ENCODE peak calls at places on chromosome 1, in eight cellular contexts. A is SK-N-SH, H is A549, P is GM12878, V is H1, E is K562, R is HCT116, S is HepG2. C is an unnamed sample.

GRCh38 chr1:21703318-21703963 is 34.3 kb upstream of the RAP1GAP start:
- DNase-seq in E (peak), A (peak), S (peak), R (peak), V (no peak), P (no peak), H (peak), C (peak)

GRCh38 chr1:65238010-65238409 is 71.3 kb upstream of the DNAJC6 start:
- DNase-seq in R (no peak), H (no peak), S (no peak), P (no peak), V (no peak), E (no peak), A (no peak), C (no peak)

GRCh38 chr1:22526098-22526497 is 37.2 kb upstream of the EPHA8 start:
- DNase-seq in S (no peak), H (no peak), R (no peak), A (no peak), V (no peak), P (no peak), E (no peak), C (no peak)

GRCh38 chr1:113653741-113654140 is 105.5 kb downstream of the PHTF1 start:
- DNase-seq in V (no peak), A (no peak), P (no peak), E (no peak), H (no peak), R (no peak), S (no peak), C (no peak)

GRCh38 chr1:113993072-113993471 is 13.8 kb downstream of the OLFML3 start:
- DNase-seq in E (no peak), V (no peak), H (no peak), S (no peak), R (no peak), P (no peak), A (no peak), C (no peak)

GRCh38 chr1:154845879-154846278 is 24.2 kb downstream of the KCNN3 start:
- DNase-seq in V (no peak), R (no peak), A (peak), P (no peak), S (no peak), H (no peak), E (no peak), C (no peak)

GRCh38 chr1:61589382-61589765 is 135.6 kb downstream of the TM2D1 start:
- DNase-seq in A (no peak), R (no peak), H (no peak), V (peak), P (no peak), E (no peak), S (no peak), C (no peak)

GRCh38 chr1:210800756-210801155 is 333.2 kb downstream of the KCNH1 start:
- DNase-seq in A (no peak), H (no peak), V (no peak), S (no peak), P (no peak), E (no peak), R (no peak), C (no peak)

GRCh38 chr1:43492816-43493215 is 37.9 kb upstream of the PTPRF start:
- DNase-seq in R (no peak), A (no peak), S (no peak), V (no peak), P (no peak), H (no peak), E (no peak), C (peak)
- TF ChIP-seq MAX in R (no peak), A (no peak), S (no peak), V (no peak), P (no peak), H (no peak), E (no peak), C (no peak)

DNA sequence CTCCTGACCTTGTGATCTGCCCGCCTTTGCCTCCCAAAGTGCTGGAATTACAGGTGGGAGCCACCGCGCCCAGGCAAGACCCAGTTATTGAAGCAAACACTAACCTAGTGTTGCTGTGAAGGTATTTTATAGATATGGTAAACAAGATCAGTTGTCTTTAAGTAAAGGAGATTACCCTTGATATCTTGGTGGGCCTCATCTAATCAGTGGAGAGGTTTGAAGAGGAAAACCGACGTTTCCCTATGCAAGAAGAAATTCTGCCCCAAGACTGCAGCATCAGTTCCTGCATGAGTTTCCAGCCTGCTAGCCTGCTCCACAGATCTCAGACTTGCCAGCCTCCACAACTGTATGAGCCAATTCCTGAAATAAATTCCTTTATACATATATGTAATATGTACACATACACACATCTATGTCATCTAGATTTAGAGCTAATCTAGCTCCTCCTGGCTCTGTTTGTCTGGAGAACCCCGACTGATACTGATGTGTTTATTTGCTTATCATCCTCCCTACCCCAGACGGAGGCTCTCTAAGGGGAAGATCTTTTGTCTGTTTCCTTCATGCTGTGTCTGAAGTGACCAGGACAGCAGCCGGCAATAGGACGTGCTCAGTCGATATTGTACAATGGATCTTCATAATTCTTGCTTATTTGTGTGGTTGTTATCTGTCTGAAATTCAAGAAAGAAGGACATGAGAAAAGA is 90.9 kb downstream of the IER5 start:
- DNase-seq in P (no peak), E (no peak), R (no peak), V (no peak), H (no peak), S (no peak), A (no peak), C (no peak)
- H3K27ac ChIP-seq in P (no peak), E (no peak), R (no peak), V (no peak), H (no peak), S (no peak), A (no peak), C (no peak)

GRCh38 chr1:248589334-248589733 is 8.2 kb downstream of the OR2T10 start:
- DNase-seq in R (no peak), S (no peak), V (no peak), E (no peak), P (no peak), A (no peak), H (no peak), C (no peak)
- TF ChIP-seq MAX in R (no peak), S (no peak), V (no peak), E (no peak), P (no peak), A (no peak), H (no peak), C (no peak)

GRCh38 chr1:53733975-53734649 is 4.9 kb downstream of the GLIS1 start:
- DNase-seq in P (no peak), A (no peak), E (no peak), R (no peak), S (no peak), H (no peak), V (no peak), C (no peak)
- H3K27ac ChIP-seq in P (no peak), A (peak), E (no peak), R (no peak), S (no peak), H (no peak), V (no peak), C (no peak)

GRCh38 chr1:115620453-115620852 is 21.3 kb upstream of the VANGL1 start:
- DNase-seq in H (no peak), S (no peak), A (no peak), E (no peak), V (no peak), R (no peak), P (no peak), C (no peak)

GRCh38 chr1:115630342-115630741 is 11.4 kb upstream of the VANGL1 start:
- DNase-seq in A (no peak), S (peak), R (no peak), H (no peak), P (no peak), V (no peak), E (no peak), C (no peak)

GRCh38 chr1:115620950-115621349 is 20.8 kb upstream of the VANGL1 start:
- DNase-seq in E (no peak), H (no peak), S (no peak), R (no peak), P (no peak), A (no peak), V (no peak), C (no peak)

DNA sequence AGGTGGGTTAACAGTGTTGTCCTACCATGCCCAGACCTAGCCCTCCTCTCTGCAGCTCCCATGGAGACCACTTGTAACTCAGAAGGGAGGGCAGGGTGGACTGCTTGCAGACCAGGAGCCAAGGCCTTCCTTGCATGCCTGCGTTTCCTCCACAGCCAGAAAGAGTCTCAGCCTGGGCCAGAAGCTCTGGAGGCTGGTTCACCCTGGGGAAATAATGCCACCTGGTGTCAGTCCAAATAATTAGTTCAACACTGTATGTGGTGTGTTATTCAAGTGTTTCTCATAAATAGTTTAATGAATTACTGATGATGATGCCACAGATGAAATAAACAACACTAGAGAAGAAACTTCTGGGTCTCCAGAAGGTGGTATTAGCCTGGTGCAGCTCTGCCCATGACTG is 16.9 kb upstream of the VANGL1 start:
- DNase-seq in R (no peak), S (no peak), V (no peak), P (no peak), E (no peak), A (no peak), H (no peak), C (no peak)
- TF ChIP-seq MAX in R (no peak), S (no peak), V (no peak), P (no peak), E (no peak), A (no peak), H (no peak), C (no peak)

GRCh38 chr1:172449012-172449584 is 5.2 kb upstream of the PIGC start:
- DNase-seq in P (no peak), A (no peak), E (no peak), R (no peak), H (peak), S (peak), V (no peak), C (no peak)
- H3K27ac ChIP-seq in P (no peak), A (no peak), E (no peak), R (no peak), H (peak), S (peak), V (no peak), C (no peak)

GRCh38 chr1:153532769-153533599 is 2.8 kb downstream of the S100A6 start:
- DNase-seq in P (no peak), H (peak), S (peak), A (no peak), R (peak), E (peak), V (peak), C (peak)
- TF ChIP-seq MAX in P (no peak), H (no peak), S (peak), A (no peak), R (no peak), E (no peak), V (peak), C (no peak)